ENCODE peak calls at places on chromosomes 1 and 21, in nine cellular contexts. F is fibroblast of pulmonary artery, L is epithelial cell of esophagus, N is AG04450, H is heart left ventricle, J is left lung, C is endodermal cell, G is fibroblast of villous mesenchyme, R is choroid plexus epithelial cell. P is an unnamed sample.

GRCh38 chr1:93908394-93909145 is 660 bp downstream of the GCLM start:
- DNase-seq in F (no peak), L (peak; percentile 30), N (no peak), H (peak; percentile 41), J (peak; percentile 58), C (peak; percentile 76), G (no peak), R (no peak), P (no peak)

GRCh38 chr1:117664314-117664713 is 58.5 kb downstream of the TENT5C start:
- DNase-seq in F (no peak), L (no peak), N (no peak), H (no peak), J (no peak), C (no peak), G (no peak), R (no peak), P (no peak)

GRCh38 chr1:235557495-235557894 is 53.2 kb upstream of the B3GALNT2 start:
- DNase-seq in F (no peak), L (no peak), N (no peak), H (no peak), J (no peak), C (peak; percentile 85), G (no peak), R (no peak), P (no peak)

GRCh38 chr1:214310010-214310409 is 29.1 kb downstream of the SMYD2 start:
- DNase-seq in F (peak; percentile 32), L (no peak), N (no peak), H (no peak), J (no peak), C (no peak), G (peak; percentile 65), R (peak; percentile 60), P (no peak)

GRCh38 chr1:944341-945325 is 14.4 kb downstream of the NOC2L start:
- DNase-seq in F (peak; percentile 66), L (no peak), N (peak; percentile 55), H (no peak), J (peak; percentile 73), C (no peak), G (peak; percentile 85), R (peak; percentile 98), P (no peak)

GRCh38 chr1:177902151-177902765 is 67.6 kb downstream of the SEC16B start:
- DNase-seq in F (no peak), L (no peak), N (no peak), H (no peak), J (no peak), C (no peak), G (no peak), R (no peak), P (no peak)

GRCh38 chr21:34952701-34953100 is 96.4 kb downstream of the RUNX1 start:
- DNase-seq in F (no peak), L (peak; percentile 53), N (no peak), H (no peak), J (no peak), C (no peak), G (no peak), R (peak; percentile 16), P (peak; percentile 43)

GRCh38 chr1:206504363-206504713 is 3.0 kb upstream of the RASSF5 start:
- DNase-seq in F (no peak), L (no peak), N (no peak), H (no peak), J (peak; percentile 25), C (no peak), G (no peak), R (no peak), P (no peak)

GRCh38 chr1:47559944-47560695 is 122.3 kb downstream of the FOXD2 start:
- DNase-seq in F (no peak), L (no peak), N (no peak), H (no peak), J (no peak), C (peak; percentile 49), G (no peak), R (no peak), P (no peak)

GRCh38 chr1:22508991-22509390 is 54.3 kb upstream of the EPHA8 start:
- DNase-seq in F (no peak), L (no peak), N (no peak), H (no peak), J (no peak), C (no peak), G (no peak), R (no peak), P (no peak)

GRCh38 chr1:109252167-109252892 is 3.0 kb downstream of the CELSR2 start:
- DNase-seq in F (no peak), L (no peak), N (no peak), H (no peak), J (no peak), C (no peak), G (no peak), R (no peak), P (no peak)

GRCh38 chr1:27601321-27601770 is 2.6 kb downstream of the AHDC1 start:
- DNase-seq in F (no peak), L (no peak), N (no peak), H (no peak), J (no peak), C (no peak), G (no peak), R (no peak), P (no peak)

GRCh38 chr21:33059319-33059894 is 10.5 kb upstream of the OLIG1 start:
- DNase-seq in F (no peak), L (peak; percentile 54), N (no peak), H (no peak), J (peak; percentile 49), C (no peak), G (no peak), R (no peak), P (peak; percentile 29)

GRCh38 chr1:29708818-29709710 is 472.7 kb downstream of the PTPRU start:
- DNase-seq in F (peak; percentile 74), L (peak; percentile 79), N (peak; percentile 63), H (no peak), J (no peak), C (no peak), G (peak; percentile 44), R (peak; percentile 47), P (peak; percentile 30)

GRCh38 chr1:150836129-150836773 is 28.2 kb upstream of the CTSK start:
- DNase-seq in F (peak; percentile 21), L (no peak), N (no peak), H (no peak), J (no peak), C (no peak), G (peak; percentile 36), R (peak; percentile 48), P (no peak)

GRCh38 chr1:35683012-35683411 is 35.7 kb downstream of the C1orf216 start:
- DNase-seq in F (no peak), L (no peak), N (no peak), H (no peak), J (no peak), C (no peak), G (no peak), R (no peak), P (no peak)

GRCh38 chr1:58432813-58433668 is 113.5 kb downstream of the OMA1 start:
- DNase-seq in F (peak; percentile 89), L (peak; percentile 47), N (peak; percentile 15), H (no peak), J (no peak), C (peak; percentile 89), G (peak; percentile 74), R (peak; percentile 61), P (peak; percentile 34)

GRCh38 chr1:50023292-50024159 is at the start of gene AGBL4:
- DNase-seq in F (peak; percentile 8), L (peak; percentile 46), N (no peak), H (peak; percentile 37), J (peak; percentile 50), C (peak; percentile 77), G (no peak), R (peak; percentile 5), P (peak; percentile 11)

GRCh38 chr21:44377922-44378645 is 24.7 kb downstream of the TRPM2 start:
- DNase-seq in F (no peak), L (no peak), N (no peak), H (no peak), J (no peak), C (peak; percentile 39), G (no peak), R (no peak), P (no peak)

GRCh38 chr21:17406202-17406601 is 106.6 kb upstream of the CXADR start:
- DNase-seq in F (no peak), L (peak; percentile 67), N (no peak), H (no peak), J (no peak), C (no peak), G (peak; percentile 9), R (no peak), P (peak; percentile 85)

DNA sequence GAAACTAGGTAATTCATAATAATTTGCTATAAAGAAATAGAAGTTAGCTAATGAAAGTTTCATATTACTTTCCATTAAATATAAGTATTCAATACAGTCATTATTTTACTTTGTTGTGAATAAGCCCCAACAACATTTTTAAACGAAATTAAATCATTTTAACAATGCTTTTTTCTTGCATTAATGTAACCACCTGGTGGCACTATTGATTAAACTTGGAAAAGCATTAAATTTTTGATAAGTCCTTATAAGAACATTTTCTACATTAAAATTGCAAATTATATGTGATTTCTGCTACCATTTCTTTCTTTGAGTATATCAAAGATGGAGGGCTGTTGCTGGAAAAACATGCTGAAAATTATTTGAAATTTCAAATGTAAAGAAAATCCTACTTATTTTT is 918.8 kb upstream of the TMPRSS15 start:
- DNase-seq in F (peak; percentile 6), L (no peak), N (no peak), H (no peak), J (no peak), C (no peak), G (no peak), R (peak; percentile 50), P (no peak)
- TF ChIP-seq CTCF in F (no peak), L (no peak), N (no peak), H (peak; percentile 14), J (no peak), C (peak; percentile 54), G (no peak), R (peak; percentile 42), P (no peak)

DNA sequence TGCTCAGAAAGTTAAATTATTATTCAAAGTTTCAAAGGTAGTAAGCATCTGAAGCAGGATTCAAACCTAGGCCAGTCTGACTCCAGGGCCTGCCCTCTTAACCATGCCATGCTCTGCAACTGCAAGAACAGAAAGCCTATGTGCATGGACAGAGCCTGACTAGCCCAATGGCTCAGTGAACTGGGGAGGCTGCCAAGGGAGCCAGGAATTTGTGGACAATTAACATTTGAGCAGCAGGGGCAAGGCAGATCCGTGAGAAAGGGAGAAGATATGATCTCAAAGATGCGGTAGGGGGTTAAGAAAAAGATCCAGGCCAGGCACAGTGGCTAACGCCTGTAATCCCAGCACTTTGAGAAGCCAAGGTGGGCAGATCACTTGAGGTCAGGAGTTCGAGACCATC is 6.5 kb upstream of the ATP1A4 start:
- DNase-seq in F (no peak), L (no peak), N (no peak), H (no peak), J (peak; percentile 18), C (no peak), G (no peak), R (peak; percentile 33), P (no peak)
- TF ChIP-seq CTCF in F (no peak), L (no peak), N (no peak), H (no peak), J (no peak), C (no peak), G (no peak), R (no peak), P (no peak)

GRCh38 chr1:167342846-167343245 is 122.2 kb downstream of the POU2F1 start:
- DNase-seq in F (no peak), L (peak; percentile 36), N (no peak), H (no peak), J (no peak), C (no peak), G (no peak), R (peak; percentile 40), P (peak; percentile 47)
- TF ChIP-seq CTCF in F (no peak), L (peak; percentile 37), N (no peak), H (no peak), J (no peak), C (peak; percentile 69), G (no peak), R (peak; percentile 49), P (peak; percentile 28)

GRCh38 chr21:29082416-29082815 is 9.0 kb upstream of the CCT8 start:
- DNase-seq in F (no peak), L (no peak), N (no peak), H (no peak), J (no peak), C (peak; percentile 46), G (no peak), R (no peak), P (no peak)
- TF ChIP-seq CTCF in F (no peak), L (no peak), N (no peak), H (no peak), J (no peak), C (no peak), G (no peak), R (no peak), P (no peak)

P was measured in bronchial epithelial cell.